ENCODE peak calls at places on chromosomes 1 and 21, in four cellular contexts. One of them, this sample, is unnamed.

GRCh38 chr21:36589352-36589971 is 109.5 kb upstream of the SIM2 start:
- DNase-seq in activated CD4-positive, alpha-beta T cell treated with anti-CD3 and anti-CD28 coated beads for 36 hours: peak; percentile 65
- DNase-seq in brain pericyte: no peak
- DNase-seq in T follicular helper cell: no peak
- DNase-seq in this sample: peak; percentile 66

GRCh38 chr1:205229916-205230700 is 2.4 kb downstream of the TMCC2 start:
- DNase-seq in brain pericyte: no peak
- DNase-seq in T follicular helper cell: no peak
- DNase-seq in activated CD4-positive, alpha-beta T cell treated with anti-CD3 and anti-CD28 coated beads for 36 hours: no peak
- DNase-seq in this sample: peak; percentile 83

GRCh38 chr1:23557471-23558124 is 1.7 kb downstream of the ID3 start:
- DNase-seq in brain pericyte: no peak
- DNase-seq in T follicular helper cell: no peak
- DNase-seq in activated CD4-positive, alpha-beta T cell treated with anti-CD3 and anti-CD28 coated beads for 36 hours: peak; percentile 33
- DNase-seq in this sample: no peak

GRCh38 chr1:59013928-59014279 is 230.1 kb upstream of the JUN start:
- DNase-seq in activated CD4-positive, alpha-beta T cell treated with anti-CD3 and anti-CD28 coated beads for 36 hours: no peak
- DNase-seq in brain pericyte: no peak
- DNase-seq in T follicular helper cell: no peak
- DNase-seq in this sample: peak; percentile 70

GRCh38 chr1:165481820-165482532 is 37.0 kb upstream of the RXRG start:
- DNase-seq in activated CD4-positive, alpha-beta T cell treated with anti-CD3 and anti-CD28 coated beads for 36 hours: peak; percentile 42
- DNase-seq in brain pericyte: peak; percentile 7
- DNase-seq in T follicular helper cell: no peak
- DNase-seq in this sample: no peak

GRCh38 chr1:107862064-107862463 is 102.9 kb downstream of the VAV3 start:
- DNase-seq in brain pericyte: no peak
- DNase-seq in T follicular helper cell: no peak
- DNase-seq in activated CD4-positive, alpha-beta T cell treated with anti-CD3 and anti-CD28 coated beads for 36 hours: no peak
- DNase-seq in this sample: peak; percentile 3

GRCh38 chr1:162166934-162167615 is 97.6 kb downstream of the NOS1AP start:
- DNase-seq in brain pericyte: no peak
- DNase-seq in T follicular helper cell: no peak
- DNase-seq in activated CD4-positive, alpha-beta T cell treated with anti-CD3 and anti-CD28 coated beads for 36 hours: no peak
- DNase-seq in this sample: no peak

GRCh38 chr1:230801441-230801840 is 54.3 kb downstream of the CAPN9 start:
- DNase-seq in T follicular helper cell: no peak
- DNase-seq in brain pericyte: no peak
- DNase-seq in activated CD4-positive, alpha-beta T cell treated with anti-CD3 and anti-CD28 coated beads for 36 hours: no peak
- DNase-seq in this sample: no peak

GRCh38 chr1:233240839-233241682 is 54.5 kb downstream of the PCNX2 start:
- DNase-seq in brain pericyte: no peak
- DNase-seq in activated CD4-positive, alpha-beta T cell treated with anti-CD3 and anti-CD28 coated beads for 36 hours: peak; percentile 56
- DNase-seq in T follicular helper cell: no peak
- DNase-seq in this sample: peak; percentile 62

GRCh38 chr1:22359427-22359826 is 92.2 kb upstream of the ZBTB40 start:
- DNase-seq in activated CD4-positive, alpha-beta T cell treated with anti-CD3 and anti-CD28 coated beads for 36 hours: no peak
- DNase-seq in T follicular helper cell: no peak
- DNase-seq in brain pericyte: no peak
- DNase-seq in this sample: no peak

GRCh38 chr1:223849352-223849751 is 3.6 kb upstream of the TP53BP2 start:
- DNase-seq in T follicular helper cell: no peak
- DNase-seq in activated CD4-positive, alpha-beta T cell treated with anti-CD3 and anti-CD28 coated beads for 36 hours: no peak
- DNase-seq in brain pericyte: no peak
- DNase-seq in this sample: no peak

GRCh38 chr1:208808301-208808700 is 564.1 kb upstream of the PLXNA2 start:
- DNase-seq in activated CD4-positive, alpha-beta T cell treated with anti-CD3 and anti-CD28 coated beads for 36 hours: no peak
- DNase-seq in T follicular helper cell: no peak
- DNase-seq in brain pericyte: no peak
- DNase-seq in this sample: no peak

GRCh38 chr1:43185021-43185420 is 12.9 kb downstream of the CFAP57 start:
- DNase-seq in T follicular helper cell: no peak
- DNase-seq in brain pericyte: no peak
- DNase-seq in activated CD4-positive, alpha-beta T cell treated with anti-CD3 and anti-CD28 coated beads for 36 hours: no peak
- DNase-seq in this sample: no peak

GRCh38 chr21:42579456-42580075 is 65.9 kb downstream of the SLC37A1 start:
- DNase-seq in brain pericyte: no peak
- DNase-seq in activated CD4-positive, alpha-beta T cell treated with anti-CD3 and anti-CD28 coated beads for 36 hours: no peak
- DNase-seq in T follicular helper cell: no peak
- DNase-seq in this sample: no peak

GRCh38 chr1:196078691-196079090 is 529.5 kb downstream of the KCNT2 start:
- DNase-seq in T follicular helper cell: no peak
- DNase-seq in activated CD4-positive, alpha-beta T cell treated with anti-CD3 and anti-CD28 coated beads for 36 hours: no peak
- DNase-seq in brain pericyte: no peak
- DNase-seq in this sample: no peak

GRCh38 chr1:48442864-48443619 is 29.0 kb downstream of the SPATA6 start:
- DNase-seq in T follicular helper cell: no peak
- DNase-seq in activated CD4-positive, alpha-beta T cell treated with anti-CD3 and anti-CD28 coated beads for 36 hours: no peak
- DNase-seq in brain pericyte: no peak
- DNase-seq in this sample: no peak

GRCh38 chr1:43382027-43382771 is 7.4 kb downstream of the MED8 start:
- DNase-seq in brain pericyte: no peak
- DNase-seq in activated CD4-positive, alpha-beta T cell treated with anti-CD3 and anti-CD28 coated beads for 36 hours: no peak
- DNase-seq in T follicular helper cell: no peak
- DNase-seq in this sample: no peak

GRCh38 chr1:203147376-203147775 is 19.9 kb downstream of the ADORA1 start:
- DNase-seq in activated CD4-positive, alpha-beta T cell treated with anti-CD3 and anti-CD28 coated beads for 36 hours: no peak
- DNase-seq in brain pericyte: no peak
- DNase-seq in T follicular helper cell: no peak
- DNase-seq in this sample: no peak

GRCh38 chr21:46097826-46098286 is at the start of gene COL6A2:
- DNase-seq in activated CD4-positive, alpha-beta T cell treated with anti-CD3 and anti-CD28 coated beads for 36 hours: peak; percentile 77
- DNase-seq in T follicular helper cell: peak; percentile 33
- DNase-seq in brain pericyte: no peak
- DNase-seq in this sample: peak; percentile 54

GRCh38 chr1:31065310-31066217 is at the start of gene PUM1:
- DNase-seq in T follicular helper cell: peak; percentile 98
- DNase-seq in activated CD4-positive, alpha-beta T cell treated with anti-CD3 and anti-CD28 coated beads for 36 hours: peak; percentile 99
- DNase-seq in brain pericyte: peak; percentile 81
- DNase-seq in this sample: peak; percentile 100

GRCh38 chr1:150516050-150516591 is 569 bp downstream of the FALEC start:
- DNase-seq in brain pericyte: no peak
- DNase-seq in T follicular helper cell: no peak
- DNase-seq in activated CD4-positive, alpha-beta T cell treated with anti-CD3 and anti-CD28 coated beads for 36 hours: peak; percentile 35
- DNase-seq in this sample: peak; percentile 21

GRCh38 chr1:22317231-22317919 is 134.3 kb upstream of the ZBTB40 start:
- DNase-seq in activated CD4-positive, alpha-beta T cell treated with anti-CD3 and anti-CD28 coated beads for 36 hours: peak; percentile 48
- DNase-seq in T follicular helper cell: no peak
- DNase-seq in brain pericyte: no peak
- DNase-seq in this sample: peak; percentile 21

GRCh38 chr1:245016700-245017099 is 138.1 kb upstream of the KIF26B start:
- DNase-seq in T follicular helper cell: no peak
- DNase-seq in activated CD4-positive, alpha-beta T cell treated with anti-CD3 and anti-CD28 coated beads for 36 hours: no peak
- DNase-seq in brain pericyte: no peak
- DNase-seq in this sample: no peak

GRCh38 chr1:98388431-98388830 is 273.1 kb upstream of the SNX7 start:
- DNase-seq in activated CD4-positive, alpha-beta T cell treated with anti-CD3 and anti-CD28 coated beads for 36 hours: peak; percentile 9
- DNase-seq in brain pericyte: no peak
- DNase-seq in T follicular helper cell: no peak
- DNase-seq in this sample: no peak

GRCh38 chr21:16965424-16965823 is 547.4 kb upstream of the CXADR start:
- DNase-seq in T follicular helper cell: no peak
- DNase-seq in brain pericyte: no peak
- DNase-seq in activated CD4-positive, alpha-beta T cell treated with anti-CD3 and anti-CD28 coated beads for 36 hours: no peak
- DNase-seq in this sample: no peak

GRCh38 chr1:15948600-15949452 is 27.1 kb downstream of the ZBTB17 start:
- DNase-seq in T follicular helper cell: no peak
- DNase-seq in brain pericyte: no peak
- DNase-seq in activated CD4-positive, alpha-beta T cell treated with anti-CD3 and anti-CD28 coated beads for 36 hours: peak; percentile 75
- DNase-seq in this sample: no peak

GRCh38 chr1:178652506-178652905 is 72.5 kb upstream of the RALGPS2 start:
- DNase-seq in brain pericyte: no peak
- DNase-seq in activated CD4-positive, alpha-beta T cell treated with anti-CD3 and anti-CD28 coated beads for 36 hours: no peak
- DNase-seq in T follicular helper cell: no peak
- DNase-seq in this sample: no peak

GRCh38 chr1:159144571-159144970 is 26.8 kb upstream of the CADM3 start:
- DNase-seq in brain pericyte: no peak
- DNase-seq in activated CD4-positive, alpha-beta T cell treated with anti-CD3 and anti-CD28 coated beads for 36 hours: no peak
- DNase-seq in T follicular helper cell: no peak
- DNase-seq in this sample: no peak

GRCh38 chr1:15923241-15923640 is 52.7 kb downstream of the ZBTB17 start:
- DNase-seq in brain pericyte: no peak
- DNase-seq in activated CD4-positive, alpha-beta T cell treated with anti-CD3 and anti-CD28 coated beads for 36 hours: no peak
- DNase-seq in T follicular helper cell: no peak
- DNase-seq in this sample: no peak

GRCh38 chr1:58786184-58786926 is 2.5 kb upstream of the JUN start:
- DNase-seq in activated CD4-positive, alpha-beta T cell treated with anti-CD3 and anti-CD28 coated beads for 36 hours: no peak
- DNase-seq in brain pericyte: no peak
- DNase-seq in T follicular helper cell: no peak
- DNase-seq in this sample: no peak

GRCh38 chr1:83593073-83593472 is 405.9 kb downstream of the TTLL7 start:
- DNase-seq in T follicular helper cell: no peak
- DNase-seq in activated CD4-positive, alpha-beta T cell treated with anti-CD3 and anti-CD28 coated beads for 36 hours: no peak
- DNase-seq in brain pericyte: no peak
- DNase-seq in this sample: no peak

GRCh38 chr1:205504311-205505075 is at the start of gene CDK18:
- DNase-seq in activated CD4-positive, alpha-beta T cell treated with anti-CD3 and anti-CD28 coated beads for 36 hours: peak; percentile 66
- DNase-seq in T follicular helper cell: no peak
- DNase-seq in brain pericyte: no peak
- DNase-seq in this sample: peak; percentile 90

GRCh38 chr1:242205622-242206489 is 207.0 kb upstream of the MAP1LC3C start:
- DNase-seq in brain pericyte: no peak
- DNase-seq in T follicular helper cell: no peak
- DNase-seq in activated CD4-positive, alpha-beta T cell treated with anti-CD3 and anti-CD28 coated beads for 36 hours: no peak
- DNase-seq in this sample: no peak

GRCh38 chr1:178727014-178727895 is 2.2 kb downstream of the RALGPS2 start:
- DNase-seq in brain pericyte: no peak
- DNase-seq in activated CD4-positive, alpha-beta T cell treated with anti-CD3 and anti-CD28 coated beads for 36 hours: no peak
- DNase-seq in T follicular helper cell: no peak
- DNase-seq in this sample: no peak

GRCh38 chr1:203493901-203494300 is at the start of gene OPTC:
- DNase-seq in T follicular helper cell: no peak
- DNase-seq in activated CD4-positive, alpha-beta T cell treated with anti-CD3 and anti-CD28 coated beads for 36 hours: no peak
- DNase-seq in brain pericyte: no peak
- DNase-seq in this sample: no peak

This sample was measured in RPMI8226.